ENCODE peak calls at places on chromosomes 13 and 19, in eight cellular contexts. R is fibroblast of lung; U is stimulated activated naive CD8-positive, alpha-beta T cell treated with anti-CD3 and anti-CD28 coated beads, Interleukin-15, Interleukin-2, amounts not matched to agents 100 U/mL and 50 U/mL, for 24 hours; Y is activated T-cell treated with anti-CD3 and anti-CD28 coated beads, Interleukin-2, amount 50 U/mL, for 72 hours; B is AG20443; M is PC-3; P is AG09309; Z is mucosa of gallbladder. W is an unnamed sample.

GRCh38 chr19:17107546-17108452 is 32.2 kb downstream of the MYO9B start:
- DNase-seq in R (peak; percentile 96), U (peak; percentile 26), Y (no peak), B (peak; percentile 97), M (peak; percentile 99), P (peak; percentile 95), Z (peak; percentile 65), W (peak; percentile 32)

GRCh38 chr19:7578127-7578526 is 17.5 kb upstream of the CAMSAP3 start:
- DNase-seq in R (no peak), U (no peak), Y (no peak), B (no peak), M (no peak), P (no peak), Z (no peak), W (no peak)

GRCh38 chr19:15864824-15865223 is 33.0 kb downstream of the CYP4F2 start:
- DNase-seq in R (no peak), U (no peak), Y (no peak), B (no peak), M (no peak), P (no peak), Z (no peak), W (no peak)

GRCh38 chr19:28642787-28643186 is 570.2 kb downstream of the UQCRFS1 start:
- DNase-seq in R (no peak), U (no peak), Y (no peak), B (no peak), M (no peak), P (no peak), Z (no peak), W (no peak)

GRCh38 chr13:50453238-50453637 is 390.3 kb downstream of the DLEU7 start:
- DNase-seq in R (no peak), U (no peak), Y (no peak), B (peak; percentile 47), M (no peak), P (no peak), Z (no peak), W (no peak)

GRCh38 chr19:46470376-46470775 is 987 bp downstream of the PNMA8A start:
- DNase-seq in R (no peak), U (no peak), Y (no peak), B (no peak), M (no peak), P (no peak), Z (no peak), W (no peak)

GRCh38 chr19:56751078-56751489 is 79.5 kb upstream of the ZNF835 start:
- DNase-seq in R (no peak), U (no peak), Y (no peak), B (no peak), M (no peak), P (no peak), Z (no peak), W (no peak)

GRCh38 chr19:32997716-32998355 is 25.8 kb downstream of the FAAP24 start:
- DNase-seq in R (no peak), U (no peak), Y (no peak), B (no peak), M (no peak), P (no peak), Z (no peak), W (no peak)

GRCh38 chr19:12527034-12527836 is 24.0 kb downstream of the ZNF564 start:
- DNase-seq in R (peak; percentile 54), U (no peak), Y (no peak), B (no peak), M (peak; percentile 19), P (no peak), Z (no peak), W (peak; percentile 18)

GRCh38 chr13:75469087-75469486 is 12.9 kb downstream of the TBC1D4 start:
- DNase-seq in R (no peak), U (no peak), Y (no peak), B (no peak), M (no peak), P (no peak), Z (no peak), W (no peak)

GRCh38 chr19:48674216-48674809 is 1.5 kb upstream of the NTN5 start:
- DNase-seq in R (no peak), U (no peak), Y (no peak), B (no peak), M (no peak), P (no peak), Z (no peak), W (no peak)

GRCh38 chr13:29937836-29938235 is 87.4 kb upstream of the UBL3 start:
- DNase-seq in R (no peak), U (no peak), Y (peak; percentile 50), B (no peak), M (no peak), P (no peak), Z (no peak), W (no peak)

GRCh38 chr19:51044327-51044726 is 9.5 kb upstream of the KLK12 start:
- DNase-seq in R (no peak), U (no peak), Y (no peak), B (no peak), M (no peak), P (no peak), Z (no peak), W (no peak)

GRCh38 chr19:50368649-50369570 is 3.5 kb upstream of the NAPSA start:
- DNase-seq in R (peak; percentile 78), U (peak; percentile 85), Y (peak; percentile 86), B (peak; percentile 93), M (peak; percentile 93), P (peak; percentile 46), Z (peak; percentile 93), W (no peak)

GRCh38 chr19:46785054-46785979 is 3.1 kb downstream of the SLC1A5 start:
- DNase-seq in R (no peak), U (no peak), Y (peak; percentile 37), B (no peak), M (no peak), P (no peak), Z (no peak), W (no peak)